ENCODE peak calls at places on chromosomes 11 and 22, in eight cellular contexts. Y is right lobe of liver, Q is uterus, P is K562, S is MM.1S, I is tibial nerve, K is lower lobe of right lung, M is AG04450. O is an unnamed sample.

GRCh38 chr11:116502641-116503061 is 270.1 kb downstream of the BUD13 start:
- DNase-seq in I (no peak), K (no peak), S (no peak), M (no peak), Y (no peak), Q (no peak), P (no peak), O (no peak)

GRCh38 chr22:38802671-38803121 is 8.8 kb upstream of the DNAL4 start:
- DNase-seq in S (no peak), K (no peak), P (no peak), I (peak; percentile 28), Q (peak; percentile 58), Y (no peak), M (peak; percentile 85), O (no peak)

GRCh38 chr11:70360211-70360610 is 38.1 kb upstream of the CTTN start:
- DNase-seq in P (no peak), M (no peak), I (no peak), S (no peak), K (no peak), Q (no peak), Y (no peak), O (no peak)

GRCh38 chr11:134654161-134654915 is 242.3 kb upstream of the B3GAT1 start:
- DNase-seq in K (no peak), Q (no peak), I (no peak), S (no peak), M (no peak), Y (no peak), P (no peak), O (peak; percentile 95)

GRCh38 chr11:34585870-34586654 is 34.8 kb upstream of the EHF start:
- DNase-seq in P (peak; percentile 61), Q (no peak), M (peak; percentile 39), K (no peak), I (no peak), S (peak; percentile 55), Y (no peak), O (peak; percentile 25)

GRCh38 chr11:23370580-23371275 is 510.5 kb upstream of the CCDC179 start:
- DNase-seq in Q (no peak), M (no peak), I (no peak), Y (no peak), P (no peak), K (no peak), S (no peak), O (no peak)

GRCh38 chr22:46791201-46791731 is 28.8 kb downstream of the TBC1D22A start:
- DNase-seq in M (no peak), S (peak; percentile 69), P (no peak), I (no peak), Q (peak; percentile 74), K (no peak), Y (no peak), O (peak; percentile 73)

GRCh38 chr11:44741976-44742375 is 15.2 kb downstream of the TSPAN18 start:
- DNase-seq in Y (no peak), P (no peak), I (no peak), Q (no peak), M (no peak), K (no peak), S (no peak), O (no peak)

GRCh38 chr22:26662160-26662559 is 4.8 kb downstream of the MIAT start:
- DNase-seq in K (no peak), I (no peak), Y (no peak), P (no peak), Q (no peak), M (no peak), S (no peak), O (no peak)

GRCh38 chr22:26658671-26659478 is 1.5 kb downstream of the MIAT start:
- DNase-seq in S (peak; percentile 93), K (no peak), I (no peak), M (peak; percentile 86), Y (peak; percentile 58), Q (peak; percentile 51), P (peak; percentile 82), O (peak; percentile 84)

GRCh38 chr22:26656896-26657851 is at the start of gene MIAT:
- DNase-seq in I (no peak), Q (no peak), P (peak; percentile 26), Y (peak; percentile 36), K (peak; percentile 59), M (no peak), S (peak; percentile 79), O (no peak)

GRCh38 chr22:26660961-26661578 is 3.7 kb downstream of the MIAT start:
- DNase-seq in Q (no peak), S (no peak), Y (no peak), P (no peak), M (no peak), I (no peak), K (no peak), O (no peak)

GRCh38 chr22:26658161-26658560 is 773 bp downstream of the MIAT start:
- DNase-seq in I (no peak), Y (no peak), K (no peak), S (peak; percentile 37), P (no peak), Q (no peak), M (no peak), O (no peak)
- H3K4me3 ChIP-seq in I (peak overlapping the region; percentile 38), Y (no peak overlapping the region), K (peak overlapping the region; percentile 52), S (peak overlapping the region; percentile 99), P (peak overlapping the region; percentile 30), Q (no peak overlapping the region), M (peak overlapping the region; percentile 69), O (peak overlapping the region; percentile 54)

GRCh38 chr11:77042111-77042726 is 8.0 kb downstream of the B3GNT6 start:
- DNase-seq in S (no peak), P (no peak), Y (no peak), K (no peak), I (no peak), Q (no peak), M (no peak), O (no peak)

GRCh38 chr11:77038825-77039326 is 4.7 kb downstream of the B3GNT6 start:
- DNase-seq in Y (no peak), Q (no peak), I (no peak), M (no peak), K (no peak), P (no peak), S (no peak), O (no peak)

GRCh38 chr11:77039491-77040400 is 5.5 kb downstream of the B3GNT6 start:
- DNase-seq in M (no peak), K (no peak), P (no peak), S (no peak), Y (no peak), Q (no peak), I (no peak), O (no peak)

GRCh38 chr11:77040889-77041288 is 6.7 kb downstream of the B3GNT6 start:
- DNase-seq in P (no peak), Y (no peak), K (no peak), Q (no peak), S (no peak), I (no peak), M (no peak), O (no peak)

DNA sequence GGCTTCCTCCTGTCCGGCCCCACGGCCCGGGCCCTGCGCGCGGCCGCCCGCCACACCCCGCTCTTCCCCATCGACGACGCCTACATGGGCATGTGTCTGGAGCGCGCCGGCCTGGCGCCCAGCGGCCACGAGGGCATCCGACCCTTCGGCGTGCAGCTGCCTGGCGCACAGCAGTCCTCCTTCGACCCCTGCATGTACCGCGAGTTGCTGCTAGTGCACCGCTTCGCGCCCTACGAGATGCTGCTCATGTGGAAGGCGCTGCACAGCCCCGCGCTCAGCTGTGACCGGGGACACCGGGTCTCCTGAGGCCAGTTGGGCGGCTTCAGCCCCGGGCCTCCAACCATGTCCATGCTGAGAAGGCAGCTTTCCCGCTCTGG is 6.2 kb downstream of the B3GNT6 start:
- DNase-seq in Y (no peak), K (no peak), M (no peak), Q (no peak), I (no peak), S (no peak), P (no peak), O (no peak)
- H3K4me3 ChIP-seq in Y (no peak overlapping the region), K (no peak overlapping the region), M (no peak overlapping the region), Q (no peak overlapping the region), I (no peak overlapping the region), S (no peak overlapping the region), P (no peak overlapping the region), O (no peak overlapping the region)

GRCh38 chr11:74717211-74717997 is 13.8 kb downstream of the CHRDL2 start:
- DNase-seq in Y (no peak), I (no peak), M (no peak), S (no peak), Q (no peak), P (no peak), K (no peak), O (no peak)

GRCh38 chr11:74710291-74710938 is 20.8 kb downstream of the CHRDL2 start:
- DNase-seq in Y (no peak), I (no peak), K (no peak), S (no peak), P (peak; percentile 68), M (no peak), Q (no peak), O (no peak)

GRCh38 chr11:74709175-74709574 is 22.1 kb downstream of the CHRDL2 start:
- DNase-seq in S (no peak), Y (no peak), K (no peak), I (no peak), M (no peak), P (no peak), Q (no peak), O (no peak)

GRCh38 chr11:74714904-74715303 is 16.3 kb downstream of the CHRDL2 start:
- DNase-seq in P (no peak), Y (no peak), K (no peak), I (no peak), M (no peak), S (no peak), Q (no peak), O (no peak)

DNA sequence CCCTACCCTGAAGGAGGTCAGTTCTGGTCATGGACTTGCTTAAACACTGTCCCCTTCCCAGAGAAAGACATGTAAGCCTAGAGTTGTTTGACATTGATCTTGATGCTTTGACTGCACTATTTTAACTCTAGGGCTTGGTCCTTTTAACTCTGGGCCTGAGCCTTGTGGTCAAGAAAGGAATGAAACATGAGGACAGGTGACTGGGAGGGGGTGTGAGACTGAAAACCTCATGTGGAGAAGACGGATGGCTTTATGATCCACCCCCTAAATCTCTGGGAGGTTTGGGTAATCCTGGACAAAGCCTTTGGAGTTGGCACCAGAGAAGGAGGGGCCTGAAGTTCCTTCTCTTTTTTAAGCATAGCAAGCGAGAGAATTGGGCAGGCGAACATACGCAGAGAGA is 17.5 kb downstream of the CHRDL2 start:
- DNase-seq in Y (no peak), Q (no peak), S (no peak), I (no peak), P (no peak), M (no peak), K (no peak), O (no peak)
- H3K4me3 ChIP-seq in Y (no peak overlapping the region), Q (no peak overlapping the region), S (no peak overlapping the region), I (no peak overlapping the region), P (no peak overlapping the region), M (no peak overlapping the region), K (no peak overlapping the region), O (no peak overlapping the region)

DNA sequence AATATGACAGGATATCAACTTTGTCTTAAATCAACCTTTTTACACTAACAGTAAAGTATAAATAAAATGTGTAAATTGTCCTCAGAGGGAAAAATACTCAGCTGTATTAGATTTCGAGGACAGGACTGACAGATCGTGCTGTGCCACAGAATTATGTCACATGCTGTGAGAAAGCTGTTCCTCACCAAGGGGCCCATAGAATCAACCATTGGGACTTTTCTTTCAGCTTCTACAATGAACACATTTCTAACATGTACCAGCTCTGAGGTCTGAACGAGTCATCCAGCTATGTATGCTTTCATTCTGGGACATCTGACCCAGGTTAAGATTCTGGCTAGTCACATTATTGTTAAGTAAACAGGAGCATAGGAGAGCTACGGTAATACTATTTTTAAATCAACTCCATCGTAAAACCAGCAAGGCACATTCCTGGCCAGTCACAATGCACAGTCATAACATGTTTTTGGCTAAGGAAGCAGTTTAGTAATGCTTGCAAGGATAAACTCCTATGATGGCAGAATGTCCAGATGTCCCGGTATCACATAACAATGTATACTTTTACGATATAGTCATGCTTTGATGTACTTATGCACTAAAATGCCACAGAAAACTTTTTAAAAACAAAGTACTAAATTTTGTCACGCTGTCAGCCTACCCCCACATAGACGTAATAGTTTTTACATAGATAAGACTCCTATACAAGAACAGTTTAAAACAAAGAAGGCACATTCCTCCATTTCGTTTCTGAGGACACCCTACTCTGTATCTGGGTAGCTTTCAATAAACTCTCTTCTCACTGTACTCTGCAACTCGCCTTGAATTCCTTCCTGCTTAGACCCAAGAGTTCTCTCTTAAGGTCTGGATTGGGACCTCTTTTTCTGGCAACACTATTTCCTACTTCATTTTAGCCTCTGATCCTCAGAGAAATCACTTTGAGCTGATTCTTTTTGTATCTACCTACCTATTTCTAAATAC is 27.4 kb downstream of the ZNF214 start:
- DNase-seq in M (peak; percentile 94), I (no peak), K (no peak), S (no peak), Q (no peak), Y (no peak), P (no peak), O (no peak)
- H3K4me3 ChIP-seq in M (no peak overlapping the region), I (no peak overlapping the region), K (no peak overlapping the region), S (no peak overlapping the region), Q (no peak overlapping the region), Y (no peak overlapping the region), P (no peak overlapping the region), O (no peak overlapping the region)